ENCODE peak calls at places on chromosomes 2 and 18, in nine cellular contexts. J is HCEC 1CT; C is right cardiac atrium; P is activated naive CD8-positive, alpha-beta T cell treated with anti-CD3 and anti-CD28 coated beads, Interleukin-2, amount 50 U/mL, for 24 hours; I is T-helper 9 cell; N is HFFc6; K is activated CD8-positive, alpha-beta T cell treated with anti-CD3 and anti-CD28 coated beads for 36 hours; H is NCI-H446; Q is COR-L47. L is an unnamed sample.

GRCh38 chr2:237483018-237483731 is 3.9 kb upstream of the MLPH start:
- DNase-seq in N (peak), P (no peak), Q (no peak), J (peak), K (no peak), H (no peak), I (no peak), C (no peak), L (no peak)

GRCh38 chr18:59664329-59664728 is 32.9 kb downstream of the CCBE1 start:
- DNase-seq in C (no peak), H (no peak), J (peak), I (no peak), K (no peak), P (no peak), N (no peak), Q (no peak), L (no peak)

GRCh38 chr2:138742446-138743057 is 37.6 kb downstream of the NXPH2 start:
- DNase-seq in J (no peak), H (peak), P (no peak), I (no peak), K (no peak), Q (no peak), C (no peak), N (no peak), L (no peak)

GRCh38 chr18:61579581-61579980 is 246.4 kb downstream of the CDH20 start:
- DNase-seq in J (no peak), N (no peak), Q (peak), P (no peak), H (no peak), C (no peak), K (no peak), I (no peak), L (no peak)

GRCh38 chr2:190354003-190354690 is 10.8 kb downstream of the INPP1 start:
- DNase-seq in I (no peak), N (no peak), H (no peak), P (no peak), Q (no peak), J (no peak), K (no peak), C (no peak), L (no peak)

GRCh38 chr2:236928353-236929153 is 157.1 kb upstream of the COPS8 start:
- DNase-seq in C (no peak), J (no peak), I (no peak), H (no peak), Q (no peak), P (no peak), N (no peak), K (no peak), L (no peak)

GRCh38 chr2:58448065-58448507 is 207.0 kb upstream of the FANCL start:
- DNase-seq in N (peak), C (peak), Q (peak), H (peak), P (peak), I (no peak), K (peak), J (peak), L (peak)

GRCh38 chr2:237459741-237460174 is 27.3 kb upstream of the MLPH start:
- DNase-seq in H (no peak), N (peak), J (peak), I (no peak), Q (no peak), C (no peak), K (no peak), P (no peak), L (no peak)

GRCh38 chr2:195820373-195820772 is 163.3 kb downstream of the SLC39A10 start:
- DNase-seq in H (no peak), P (no peak), K (no peak), C (no peak), N (peak), J (peak), Q (no peak), I (no peak), L (no peak)

GRCh38 chr18:57859314-57859713 is 56.2 kb upstream of the ATP8B1 start:
- DNase-seq in I (no peak), N (no peak), H (peak), C (no peak), J (peak), K (peak), P (peak), Q (peak), L (peak)

GRCh38 chr2:83531211-83531610 is 927.9 kb downstream of the SUCLG1 start:
- DNase-seq in Q (no peak), J (no peak), C (no peak), K (no peak), H (no peak), I (no peak), N (no peak), P (no peak), L (no peak)

GRCh38 chr2:9139491-9140443 is 66.8 kb upstream of the ASAP2 start:
- DNase-seq in K (peak), C (peak), Q (peak), P (peak), J (peak), H (peak), N (peak), I (peak), L (peak)

GRCh38 chr2:100222844-100223243 is 80.5 kb upstream of the AFF3 start:
- DNase-seq in N (no peak), H (no peak), I (no peak), J (no peak), Q (no peak), C (no peak), P (no peak), K (no peak), L (no peak)

GRCh38 chr2:134178109-134178877 is 75.6 kb upstream of the MGAT5 start:
- DNase-seq in H (no peak), Q (no peak), K (no peak), C (no peak), P (no peak), J (no peak), I (no peak), N (no peak), L (no peak)

GRCh38 chr2:121902171-121902591 is 146.7 kb downstream of the TSN start:
- DNase-seq in K (peak), P (peak), C (peak), Q (no peak), H (no peak), J (no peak), I (no peak), N (no peak), L (no peak)

GRCh38 chr18:22471546-22472131 is 53.9 kb upstream of the CTAGE1 start:
- DNase-seq in H (no peak), P (no peak), Q (no peak), C (peak), K (no peak), N (peak), J (no peak), I (no peak), L (no peak)

GRCh38 chr2:121479882-121480522 is 50.7 kb upstream of the RNU4ATAC start:
- DNase-seq in J (no peak), N (no peak), H (peak), P (no peak), C (peak), K (no peak), Q (no peak), I (no peak), L (no peak)

GRCh38 chr2:84832772-84833461 is 48.0 kb downstream of the TRABD2A start:
- DNase-seq in J (no peak), C (peak), Q (no peak), K (peak), I (no peak), N (no peak), P (no peak), H (no peak), L (no peak)

GRCh38 chr2:40173276-40173675 is 278.6 kb downstream of the SLC8A1 start:
- DNase-seq in Q (no peak), I (no peak), P (no peak), H (no peak), J (peak), C (no peak), N (peak), K (no peak), L (no peak)

GRCh38 chr2:39837856-39838453 is 58.9 kb upstream of the THUMPD2 start:
- DNase-seq in J (peak), P (peak), Q (no peak), H (no peak), I (no peak), C (no peak), K (peak), N (peak), L (no peak)

GRCh38 chr2:220394433-220394832 is 767.0 kb downstream of the SLC4A3 start:
- DNase-seq in Q (peak), C (peak), I (no peak), P (no peak), N (peak), J (peak), H (peak), K (no peak), L (no peak)

GRCh38 chr2:233476651-233477547 is 89.7 kb downstream of the USP40 start:
- DNase-seq in N (no peak), K (no peak), H (no peak), I (no peak), P (no peak), J (no peak), Q (no peak), C (no peak), L (no peak)

GRCh38 chr2:164869420-164869772 is 27.8 kb upstream of the COBLL1 start:
- DNase-seq in J (no peak), N (no peak), C (no peak), Q (no peak), H (no peak), I (no peak), K (no peak), P (no peak), L (no peak)

GRCh38 chr18:55100817-55101457 is 141.7 kb upstream of the CCDC68 start:
- DNase-seq in J (peak), K (no peak), I (no peak), P (no peak), N (peak), H (no peak), C (no peak), Q (no peak), L (no peak)

GRCh38 chr2:240479561-240479960 is 44.1 kb downstream of the GPC1 start:
- DNase-seq in K (no peak), P (no peak), I (no peak), J (no peak), Q (no peak), C (no peak), N (no peak), H (no peak), L (peak)

GRCh38 chr2:232689152-232689910 is 7.8 kb upstream of the GIGYF2 start:
- DNase-seq in H (peak), I (no peak), P (no peak), N (peak), Q (peak), K (no peak), J (peak), C (peak), L (no peak)